ENCODE peak calls at places on chromosomes 7 and 10, in seven cellular contexts. T is colonic mucosa, E is mesendoderm, J is neural progenitor cell, D is IMR-90, L is endothelial cell of umbilical vein, U is HepG2. Y is an unnamed sample.

GRCh38 chr10:85641479-85641967 is 725.1 kb downstream of the GRID1 start:
- DNase-seq in T (no peak), E (peak), J (no peak), D (no peak), L (no peak), U (no peak), Y (no peak)

GRCh38 chr7:26101471-26102151 is 50.4 kb upstream of the NFE2L3 start:
- DNase-seq in T (no peak), E (peak), J (peak), D (no peak), L (no peak), U (peak), Y (no peak)

GRCh38 chr10:34627741-34628140 is 187.4 kb downstream of the PARD3 start:
- DNase-seq in T (no peak), E (no peak), J (no peak), D (no peak), L (no peak), U (peak), Y (no peak)

GRCh38 chr10:118148245-118148644 is 101.5 kb upstream of the RAB11FIP2 start:
- DNase-seq in T (no peak), E (no peak), J (peak), D (no peak), L (no peak), U (no peak), Y (no peak)

GRCh38 chr10:35004651-35005050 is 85.5 kb downstream of the CUL2 start:
- DNase-seq in T (no peak), E (no peak), J (no peak), D (peak), L (no peak), U (no peak), Y (no peak)

GRCh38 chr7:34823650-34824258 is 165.7 kb downstream of the NPSR1 start:
- DNase-seq in T (peak), E (peak), J (peak), D (peak), L (peak), U (peak), Y (peak)

GRCh38 chr7:100102950-100103840 is 1.8 kb downstream of the AP4M1 start:
- DNase-seq in T (no peak), E (no peak), J (no peak), D (peak), L (no peak), U (no peak), Y (no peak)

GRCh38 chr7:106367018-106367420 is 82.2 kb upstream of the NAMPT start:
- DNase-seq in T (no peak), E (peak), J (peak), D (peak), L (peak), U (peak), Y (peak)

GRCh38 chr7:7054252-7054830 is 128.0 kb upstream of the C1GALT1 start:
- DNase-seq in T (no peak), E (no peak), J (no peak), D (no peak), L (no peak), U (no peak), Y (no peak)

GRCh38 chr7:25805027-25805687 is 346.8 kb upstream of the NFE2L3 start:
- DNase-seq in T (no peak), E (no peak), J (no peak), D (peak), L (no peak), U (no peak), Y (no peak)

GRCh38 chr7:128019330-128019729 is 11.9 kb downstream of the LRRC4 start:
- DNase-seq in T (no peak), E (peak), J (peak), D (no peak), L (no peak), U (no peak), Y (no peak)

GRCh38 chr7:37251222-37251621 is 197.4 kb downstream of the ELMO1 start:
- DNase-seq in T (no peak), E (no peak), J (no peak), D (no peak), L (no peak), U (no peak), Y (no peak)

GRCh38 chr7:37245544-37245943 is 203.1 kb downstream of the ELMO1 start:
- DNase-seq in T (no peak), E (no peak), J (no peak), D (no peak), L (no peak), U (no peak), Y (no peak)

GRCh38 chr7:37248396-37248836 is 200.2 kb downstream of the ELMO1 start:
- DNase-seq in T (no peak), E (peak), J (peak), D (no peak), L (no peak), U (no peak), Y (no peak)

DNA sequence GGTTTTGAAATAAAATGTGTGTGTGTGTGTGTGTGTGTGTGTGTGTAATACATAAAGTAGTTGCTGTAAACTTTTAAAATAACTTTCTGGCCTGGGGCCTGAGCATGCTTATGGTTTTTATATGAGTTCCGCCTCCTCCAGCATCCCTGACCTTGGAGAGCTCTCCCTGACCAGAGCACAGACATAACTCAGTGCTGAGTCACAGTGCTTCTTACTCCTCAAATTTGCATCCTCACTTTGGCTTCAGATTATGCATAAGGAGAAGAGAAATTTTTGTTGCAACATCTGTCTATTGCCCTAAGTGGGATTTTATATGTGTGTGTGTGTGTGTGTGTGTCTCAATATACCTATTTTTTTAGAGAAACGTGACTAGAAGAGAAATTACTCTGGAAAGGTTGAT is 200.8 kb downstream of the ELMO1 start:
- DNase-seq in T (no peak), E (peak), J (peak), D (peak), L (peak), U (no peak), Y (no peak)
- H3K9ac ChIP-seq in T (no peak), E (no peak), J (no peak), D (no peak), L (no peak), U (no peak), Y (no peak)

DNA sequence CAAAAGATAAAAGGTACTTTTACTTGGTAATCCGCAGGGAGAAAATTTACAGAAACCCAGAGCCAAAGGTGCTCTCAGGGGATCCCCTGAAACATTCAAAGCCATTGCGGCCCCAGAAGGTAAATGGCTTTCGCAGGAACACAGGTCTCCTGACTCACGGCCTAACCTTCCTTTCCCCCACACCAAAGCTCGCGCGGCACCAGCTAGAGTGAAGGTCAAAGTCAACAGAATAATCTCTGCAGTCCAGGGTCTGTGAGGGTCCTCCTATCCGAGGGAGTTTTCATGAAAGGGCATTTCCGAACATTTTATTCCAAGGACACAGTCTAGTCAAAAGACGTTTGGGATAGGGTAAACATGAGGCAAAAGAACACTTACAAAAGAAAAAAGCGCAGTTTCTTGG is 615 bp upstream of the STEAP2 start:
- DNase-seq in T (peak), E (no peak), J (no peak), D (no peak), L (no peak), U (peak), Y (no peak)
- H3K9ac ChIP-seq in T (peak), E (peak), J (no peak), D (peak), L (peak), U (peak), Y (no peak)

GRCh38 chr7:97732567-97733275 is 835 bp downstream of the TAC1 start:
- DNase-seq in T (no peak), E (peak), J (peak), D (no peak), L (no peak), U (no peak), Y (no peak)
- H3K9ac ChIP-seq in T (no peak), E (peak), J (no peak), D (no peak), L (no peak), U (no peak), Y (no peak)

DNA sequence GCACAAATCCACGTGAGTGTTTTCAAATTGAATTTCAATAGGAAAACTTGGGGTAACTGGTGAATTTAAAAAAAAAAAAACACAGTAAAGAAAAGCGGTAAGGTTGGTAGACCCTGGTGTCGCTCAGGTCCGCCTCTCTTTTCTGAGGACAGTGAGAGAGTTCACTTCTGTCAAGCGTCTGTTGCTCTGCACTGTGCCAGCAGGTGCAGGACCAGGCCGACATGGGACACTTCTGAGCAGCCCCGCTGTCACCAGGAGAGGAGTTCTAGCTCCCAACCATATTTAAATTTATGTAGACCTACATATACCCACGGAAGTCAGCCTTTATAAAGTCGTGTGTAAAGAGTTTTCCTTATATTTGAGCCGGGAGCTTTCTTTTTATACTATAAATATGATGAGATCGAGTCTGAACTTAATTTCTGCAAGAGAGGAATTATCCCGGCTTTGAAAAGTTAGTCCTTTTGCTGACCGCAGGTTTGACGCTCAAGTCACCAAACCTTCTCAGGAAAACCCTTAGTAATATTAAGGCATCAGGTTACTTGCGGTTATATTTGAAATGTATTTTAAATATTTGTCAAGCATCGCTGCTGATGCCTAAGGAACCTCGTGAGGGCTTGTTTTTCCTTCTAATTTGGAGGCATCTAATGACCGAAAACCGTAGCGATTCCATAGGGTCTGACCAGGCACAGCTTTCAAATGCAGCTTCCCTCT is 550 bp downstream of the IKZF1 start:
- DNase-seq in T (no peak), E (no peak), J (peak), D (no peak), L (no peak), U (no peak), Y (peak)
- H3K9ac ChIP-seq in T (peak), E (no peak), J (no peak), D (no peak), L (no peak), U (no peak), Y (peak)

DNA sequence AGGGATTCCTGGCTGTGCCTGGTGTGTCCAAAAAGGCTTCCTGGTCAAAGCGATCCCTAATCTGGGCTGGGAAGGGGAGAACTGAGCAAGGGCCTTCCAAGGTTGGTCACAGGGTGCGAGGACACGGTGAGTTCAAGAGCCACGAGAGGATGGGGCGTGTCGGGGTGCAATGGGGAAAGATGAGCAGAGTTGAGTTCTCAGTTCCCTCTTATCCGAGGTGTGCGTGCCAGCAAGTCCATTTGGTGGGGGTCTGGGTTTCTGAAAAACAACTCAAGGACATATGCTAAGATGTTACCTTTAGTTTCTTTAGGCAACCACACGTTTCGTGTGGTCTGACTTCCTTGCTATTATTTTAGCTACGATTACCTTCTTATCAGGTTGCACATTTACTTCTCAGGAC is 1.3 kb downstream of the ZNF775 start:
- DNase-seq in T (no peak), E (no peak), J (peak), D (no peak), L (no peak), U (no peak), Y (no peak)
- H3K9ac ChIP-seq in T (peak), E (peak), J (peak), D (peak), L (no peak), U (peak), Y (peak)

GRCh38 chr10:128274938-128275337 is 148.7 kb upstream of the MKI67 start:
- DNase-seq in T (no peak), E (no peak), J (no peak), D (no peak), L (no peak), U (no peak), Y (no peak)
- H3K9ac ChIP-seq in T (no peak), E (no peak), J (no peak), D (no peak), L (no peak), U (no peak), Y (no peak)

DNA sequence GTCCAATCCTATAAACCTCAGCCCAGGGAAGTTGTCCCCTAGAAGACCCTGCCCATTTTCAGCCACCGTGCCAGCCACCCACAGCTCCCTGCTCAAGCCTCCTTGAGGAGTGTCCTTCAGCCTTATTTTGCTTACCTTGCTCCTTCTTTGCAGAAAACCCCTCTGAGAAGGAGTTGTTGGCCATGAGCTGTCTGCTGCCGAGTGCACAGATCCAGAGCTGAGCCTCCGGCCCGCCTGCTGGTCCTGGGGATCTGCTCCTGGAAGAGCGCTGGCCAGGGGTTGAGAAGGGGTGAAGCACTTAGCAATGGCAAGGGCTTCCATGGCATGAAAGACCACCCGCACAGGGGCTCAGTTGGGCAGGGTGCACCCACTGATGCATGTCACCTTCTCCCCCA is 36.6 kb downstream of the FRMPD2 start:
- DNase-seq in T (no peak), E (no peak), J (no peak), D (no peak), L (no peak), U (no peak), Y (no peak)
- H3K9ac ChIP-seq in T (no peak), E (no peak), J (no peak), D (no peak), L (no peak), U (no peak), Y (no peak)